ENCODE peak calls at places on chromosomes 3 and 15, in seven cellular contexts. Y, D, A, T, R, N and B are unnamed samples.

GRCh38 chr3:13192471-13193213 is 119.4 kb upstream of the IQSEC1 start:
- DNase-seq in T (no peak), R (peak), D (no peak), Y (no peak), A (no peak), N (no peak), B (no peak)

GRCh38 chr15:96035091-96035490 is 295.4 kb upstream of the NR2F2 start:
- DNase-seq in A (no peak), T (no peak), Y (no peak), D (no peak), R (no peak), N (no peak), B (no peak)

GRCh38 chr15:49501586-49501985 is 78.5 kb downstream of the FGF7 start:
- DNase-seq in R (no peak), T (no peak), N (no peak), Y (peak), A (no peak), D (no peak), B (no peak)

GRCh38 chr3:4986175-4986610 is 7.0 kb downstream of the BHLHE40 start:
- DNase-seq in D (peak), Y (no peak), N (no peak), A (no peak), T (no peak), R (no peak), B (no peak)

GRCh38 chr3:195133462-195133861 is 137.5 kb downstream of the XXYLT1 start:
- DNase-seq in Y (no peak), A (peak), T (no peak), N (peak), D (peak), R (peak), B (peak)

GRCh38 chr3:38564631-38565338 is 68.6 kb downstream of the EXOG start:
- DNase-seq in N (no peak), R (no peak), Y (no peak), A (no peak), D (no peak), T (no peak), B (no peak)

GRCh38 chr3:169034401-169034800 is 629.1 kb downstream of the MECOM start:
- DNase-seq in A (no peak), T (no peak), R (peak), N (no peak), D (peak), Y (no peak), B (no peak)

GRCh38 chr3:116930786-116931185 is 221.2 kb downstream of the TUSC7 start:
- DNase-seq in D (peak), N (no peak), T (no peak), A (no peak), R (peak), Y (no peak), B (no peak)

GRCh38 chr3:127654374-127654773 is 18.4 kb upstream of the ABTB1 start:
- DNase-seq in T (no peak), N (no peak), Y (no peak), D (no peak), A (no peak), R (no peak), B (no peak)

GRCh38 chr3:134328147-134328591 is 46.1 kb downstream of the AMOTL2 start:
- DNase-seq in A (no peak), T (no peak), D (peak), R (peak), Y (no peak), N (no peak), B (no peak)

GRCh38 chr15:31482122-31482922 is 155.7 kb downstream of the KLF13 start:
- DNase-seq in N (no peak), R (no peak), Y (no peak), D (no peak), A (no peak), T (no peak), B (no peak)

GRCh38 chr3:4322635-4323034 is 19.5 kb downstream of the SETMAR start:
- DNase-seq in Y (no peak), T (no peak), R (peak), A (no peak), N (no peak), D (peak), B (no peak)

GRCh38 chr3:54703906-54704305 is 224.0 kb downstream of the LRTM1 start:
- DNase-seq in A (no peak), N (no peak), R (no peak), T (no peak), Y (no peak), D (no peak), B (no peak)

GRCh38 chr3:105626739-105627138 is 242.1 kb downstream of the CBLB start:
- DNase-seq in D (no peak), T (no peak), Y (no peak), A (no peak), N (no peak), R (no peak), B (no peak)

GRCh38 chr15:31080618-31081017 is 20.9 kb downstream of the TRPM1 start:
- DNase-seq in N (peak), Y (peak), D (peak), T (no peak), A (peak), R (no peak), B (no peak)

GRCh38 chr3:135040321-135041110 is 245.5 kb downstream of the EPHB1 start:
- DNase-seq in A (no peak), N (no peak), T (no peak), Y (no peak), R (no peak), D (no peak), B (no peak)

GRCh38 chr15:89087066-89087829 is 1.0 kb upstream of the ABHD2 start:
- DNase-seq in D (no peak), R (no peak), T (no peak), Y (no peak), N (no peak), A (no peak), B (no peak)

GRCh38 chr3:127354761-127355160 is 66.9 kb upstream of the PRR20G start:
- DNase-seq in R (no peak), A (no peak), T (no peak), D (no peak), Y (no peak), N (no peak), B (no peak)

GRCh38 chr3:101950510-101950909 is 101.2 kb downstream of the NFKBIZ start:
- DNase-seq in N (no peak), D (peak), A (peak), R (peak), Y (no peak), T (no peak), B (no peak)

GRCh38 chr3:127655641-127656040 is 17.1 kb upstream of the ABTB1 start:
- DNase-seq in A (no peak), T (no peak), R (peak), N (no peak), Y (peak), D (peak), B (no peak)

GRCh38 chr3:151584603-151585002 is 123.7 kb upstream of the IGSF10 start:
- DNase-seq in R (no peak), A (no peak), N (no peak), T (no peak), Y (no peak), D (no peak), B (no peak)

GRCh38 chr3:115595611-115596010 is 27.7 kb upstream of the GAP43 start:
- DNase-seq in R (no peak), N (no peak), A (no peak), T (no peak), Y (no peak), D (peak), B (no peak)

GRCh38 chr15:78242128-78242527 is 7.8 kb upstream of the ACSBG1 start:
- DNase-seq in A (no peak), N (no peak), Y (no peak), T (no peak), R (peak), D (peak), B (no peak)

GRCh38 chr3:143166376-143166775 is 46.8 kb downstream of the CHST2 start:
- DNase-seq in N (no peak), T (no peak), R (no peak), A (no peak), Y (no peak), D (no peak), B (no peak)

GRCh38 chr3:120985242-120985641 is 77.2 kb downstream of the STXBP5L start:
- DNase-seq in R (no peak), N (no peak), Y (no peak), T (no peak), D (no peak), A (no peak), B (no peak)

GRCh38 chr3:42031808-42032475 is 59.2 kb upstream of the TRAK1 start:
- DNase-seq in R (peak), A (no peak), D (peak), Y (no peak), T (no peak), N (peak), B (no peak)

GRCh38 chr3:33652736-33653135 is 65.3 kb downstream of the CLASP2 start:
- DNase-seq in R (no peak), A (no peak), D (no peak), N (no peak), T (no peak), Y (no peak), B (no peak)

GRCh38 chr15:70053006-70053702 is 44.6 kb downstream of the TLE3 start:
- DNase-seq in D (no peak), T (no peak), R (no peak), A (no peak), Y (no peak), N (no peak), B (peak)

GRCh38 chr3:146160964-146161724 is at the start of gene PLOD2:
- DNase-seq in N (peak), D (peak), A (no peak), Y (peak), R (peak), T (peak), B (peak)

GRCh38 chr3:139120336-139120971 is 75.8 kb upstream of the PRR23C start:
- DNase-seq in R (peak), A (no peak), T (no peak), Y (no peak), D (peak), N (no peak), B (no peak)